ENCODE peak calls at places on chromosomes 3 and 15, in four cellular contexts. J is ovary, N is uterus, A is mesendoderm. G is an unnamed sample.
A peak's percentile ranks its signal among the peaks of the same experiment; 100 is the strongest.

GRCh38 chr15:72227192-72227586 is 3.8 kb downstream of the PKM start:
- DNase-seq in J (no peak), N (peak; percentile 40), A (peak; percentile 16), G (no peak)

GRCh38 chr3:155281892-155282291 is 11.6 kb downstream of the STRIT1 start:
- DNase-seq in J (no peak), N (no peak), A (peak; percentile 81), G (no peak)

GRCh38 chr3:112640864-112641751 is at the start of gene CCDC80:
- DNase-seq in J (no peak), N (peak; percentile 20), A (peak; percentile 90), G (no peak)

GRCh38 chr3:127598841-127599570 is 795 bp downstream of the MCM2 start:
- DNase-seq in J (no peak), N (no peak), A (peak; percentile 19), G (peak; percentile 51)

GRCh38 chr3:98782826-98783500 is 19.8 kb downstream of the ST3GAL6 start:
- DNase-seq in J (no peak), N (no peak), A (no peak), G (no peak)

GRCh38 chr3:128426128-128426921 is 40.4 kb downstream of the DNAJB8 start:
- DNase-seq in J (peak; percentile 47), N (peak; percentile 57), A (peak; percentile 55), G (peak; percentile 99)

GRCh38 chr3:112056451-112056929 is 22.0 kb downstream of the TMPRSS7 start:
- DNase-seq in J (no peak), N (no peak), A (no peak), G (no peak)

GRCh38 chr3:74089854-74090253 is 465.1 kb upstream of the PDZRN3 start:
- DNase-seq in J (no peak), N (no peak), A (no peak), G (no peak)

GRCh38 chr15:51366911-51367310 is 25.5 kb downstream of the GLDN start:
- DNase-seq in J (no peak), N (peak; percentile 41), A (no peak), G (no peak)

GRCh38 chr3:25257026-25257425 is 171.0 kb upstream of the RARB start:
- DNase-seq in J (no peak), N (no peak), A (no peak), G (no peak)

GRCh38 chr3:113136071-113136470 is 75.3 kb upstream of the BOC start:
- DNase-seq in J (no peak), N (no peak), A (peak; percentile 15), G (no peak)

GRCh38 chr15:72063186-72063585 is 54.8 kb downstream of the MYO9A start:
- DNase-seq in J (no peak), N (no peak), A (no peak), G (no peak)

GRCh38 chr3:126456211-126456610 is 19.5 kb downstream of the ZXDC start:
- DNase-seq in J (no peak), N (peak; percentile 3), A (no peak), G (no peak)

GRCh38 chr3:194303749-194304148 is 47.4 kb downstream of the CPN2 start:
- DNase-seq in J (no peak), N (no peak), A (no peak), G (no peak)

GRCh38 chr3:100289339-100289738 is 28.5 kb downstream of the TBC1D23 start:
- DNase-seq in J (no peak), N (no peak), A (no peak), G (no peak)

GRCh38 chr15:36964626-36965025 is 135.7 kb downstream of the MEIS2 start:
- DNase-seq in J (no peak), N (no peak), A (no peak), G (no peak)

GRCh38 chr3:134757549-134758069 is 37.5 kb upstream of the EPHB1 start:
- DNase-seq in J (no peak), N (no peak), A (no peak), G (no peak)

GRCh38 chr15:29039466-29040366 is 153.9 kb downstream of the APBA2 start:
- DNase-seq in J (no peak), N (no peak), A (no peak), G (no peak)

GRCh38 chr3:105731686-105732085 is 137.1 kb downstream of the CBLB start:
- DNase-seq in J (no peak), N (no peak), A (no peak), G (no peak)

GRCh38 chr15:68655686-68656437 is 77.1 kb downstream of the CORO2B start:
- DNase-seq in J (no peak), N (peak; percentile 5), A (peak; percentile 49), G (peak; percentile 40)

GRCh38 chr15:94056314-94056713 is 175.0 kb upstream of the MCTP2 start:
- DNase-seq in J (no peak), N (no peak), A (no peak), G (no peak)

GRCh38 chr15:35514759-35515158 is 31.2 kb downstream of the DPH6 start:
- DNase-seq in J (no peak), N (no peak), A (no peak), G (no peak)

GRCh38 chr15:75043509-75044257 is 20.3 kb downstream of the PPCDC start:
- DNase-seq in J (peak; percentile 99), N (peak; percentile 95), A (no peak), G (no peak)

GRCh38 chr15:65512189-65512588 is 5.3 kb downstream of the DPP8 start:
- DNase-seq in J (no peak), N (no peak), A (no peak), G (no peak)

GRCh38 chr3:107264888-107265287 is 112.4 kb upstream of the CCDC54 start:
- DNase-seq in J (no peak), N (no peak), A (peak; percentile 82), G (no peak)

GRCh38 chr3:27568393-27568792 is 84.2 kb upstream of the SLC4A7 start:
- DNase-seq in J (peak; percentile 41), N (peak; percentile 42), A (no peak), G (no peak)

GRCh38 chr15:57070674-57071073 is 152.2 kb downstream of the TCF12 start:
- DNase-seq in J (no peak), N (no peak), A (no peak), G (no peak)

GRCh38 chr15:61879219-61879618 is 181.0 kb downstream of the VPS13C start:
- DNase-seq in J (no peak), N (no peak), A (no peak), G (no peak)

GRCh38 chr3:138452491-138452890 is 18.1 kb downstream of the ESYT3 start:
- DNase-seq in J (no peak), N (no peak), A (no peak), G (no peak)

GRCh38 chr3:125359700-125360099 is 15.4 kb downstream of the ZNF148 start:
- DNase-seq in J (no peak), N (no peak), A (no peak), G (no peak)

GRCh38 chr3:14016900-14017475 is 107.7 kb downstream of the CHCHD4 start:
- DNase-seq in J (no peak), N (no peak), A (no peak), G (no peak)

GRCh38 chr3:126377211-126377610 is 17.5 kb upstream of the CFAP100 start:
- DNase-seq in J (no peak), N (no peak), A (no peak), G (no peak)

GRCh38 chr3:71109241-71109976 is 474.1 kb downstream of the FOXP1 start:
- DNase-seq in J (no peak), N (no peak), A (no peak), G (no peak)

GRCh38 chr15:71411538-71412482 is 296.5 kb downstream of the THSD4 start:
- DNase-seq in J (no peak), N (peak; percentile 40), A (no peak), G (no peak)

GRCh38 chr15:66826504-66826903 is 124.5 kb downstream of the SMAD6 start:
- DNase-seq in J (no peak), N (no peak), A (no peak), G (no peak)

GRCh38 chr15:84631706-84632272 is 22.3 kb downstream of the WDR73 start:
- DNase-seq in J (no peak), N (no peak), A (no peak), G (no peak)

GRCh38 chr15:84629033-84629432 is 25.1 kb downstream of the WDR73 start:
- DNase-seq in J (no peak), N (no peak), A (no peak), G (no peak)

GRCh38 chr15:84638103-84638502 is 16.0 kb downstream of the WDR73 start:
- DNase-seq in J (no peak), N (no peak), A (peak; percentile 82), G (peak; percentile 79)

GRCh38 chr15:84633311-84634227 is 20.5 kb downstream of the WDR73 start:
- DNase-seq in J (peak; percentile 62), N (peak; percentile 63), A (peak; percentile 77), G (peak; percentile 83)

DNA sequence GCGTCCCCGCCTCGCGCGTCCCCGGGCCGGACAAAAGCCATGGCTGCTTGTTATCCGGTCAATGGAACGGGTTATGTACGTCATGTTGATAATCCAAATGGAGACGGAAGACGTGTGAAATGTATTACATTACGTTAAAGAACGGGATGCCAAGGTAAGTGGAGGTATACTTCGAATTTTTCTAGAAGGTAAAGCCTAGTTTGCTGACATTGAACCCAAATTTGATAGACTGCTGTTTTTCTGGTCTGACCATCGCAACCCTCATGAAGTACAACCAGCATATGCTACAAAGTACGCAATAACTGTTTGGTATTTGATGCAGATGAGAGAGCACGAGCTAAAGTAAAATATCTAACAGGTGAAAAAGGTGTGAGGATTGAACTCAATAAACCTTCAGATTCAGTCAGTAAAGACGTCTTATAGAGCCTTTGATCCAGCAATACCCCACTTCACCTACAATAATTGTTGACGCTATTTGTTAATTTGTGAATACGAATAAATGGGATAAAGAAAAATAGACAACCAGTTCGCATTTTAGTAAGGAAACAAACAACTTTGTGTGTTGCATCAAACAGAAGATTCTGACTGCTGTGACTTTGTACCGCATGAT is 19.8 kb downstream of the WDR73 start:
- DNase-seq in J (no peak), N (no peak), A (no peak), G (no peak)
- H3K4me3 ChIP-seq in J (peak overlapping the region; percentile 76), N (peak overlapping the region; percentile 57), A (peak overlapping the region; percentile 49), G (peak overlapping the region; percentile 70)

GRCh38 chr3:172449468-172450149 is 1.4 kb upstream of the GHSR start:
- DNase-seq in J (no peak), N (no peak), A (peak; percentile 72), G (peak; percentile 81)

GRCh38 chr3:172447611-172448579 is at the start of gene GHSR:
- DNase-seq in J (no peak), N (no peak), A (peak; percentile 1), G (peak; percentile 58)

GRCh38 chr3:172454180-172454579 is 5.9 kb upstream of the GHSR start:
- DNase-seq in J (no peak), N (no peak), A (no peak), G (no peak)

GRCh38 chr3:172446198-172446597 is 2.1 kb downstream of the GHSR start:
- DNase-seq in J (no peak), N (no peak), A (no peak), G (no peak)

GRCh38 chr3:172448661-172449467 is 608 bp upstream of the GHSR start:
- DNase-seq in J (no peak), N (no peak), A (peak; percentile 2), G (peak; percentile 41)
- H3K27me3 ChIP-seq in J (no peaks in the 10 kb centered on the region), N (no peaks in the 10 kb centered on the region), A (peaks cover 34% of the 10 kb centered on the region), G (peaks cover 50% of the 10 kb centered on the region)

DNA sequence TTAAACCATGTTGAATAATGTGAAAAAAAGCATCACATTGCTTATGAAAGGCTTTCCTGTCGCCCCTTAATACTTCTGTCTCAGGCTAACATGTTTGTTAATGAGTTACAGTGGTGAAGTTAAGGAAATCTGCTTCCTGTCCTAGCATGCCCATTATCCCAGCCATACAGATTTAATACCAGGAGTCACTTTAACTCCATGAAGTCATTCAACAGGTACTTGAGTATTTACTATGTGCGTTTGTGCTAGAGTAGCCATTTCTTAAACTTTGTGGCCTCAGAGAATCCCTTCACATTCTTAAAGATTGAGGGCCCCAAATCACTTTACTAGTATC is 10.1 kb upstream of the SETD5 start:
- DNase-seq in J (no peak), N (no peak), A (no peak), G (no peak)
- H3K36me3 ChIP-seq in J (no peaks in the 10 kb centered on the region), N (no peaks in the 10 kb centered on the region), A (peaks cover 7% of the 10 kb centered on the region), G (peaks cover 39% of the 10 kb centered on the region)

GRCh38 chr15:38130739-38131498 is 121.7 kb upstream of the SPRED1 start:
- DNase-seq in J (peak; percentile 85), N (peak; percentile 93), A (peak; percentile 47), G (peak; percentile 22)
- H3K4me3 ChIP-seq in J (no peak overlapping the region), N (peak overlapping the region; percentile 21), A (no peak overlapping the region), G (no peak overlapping the region)

G was measured in H7.